ENCODE peak calls at places on chromosome X, in nine cellular contexts. U is HuH-7.5, Y is HCT116, H is HFF-Myc, Z is heart left ventricle, W is T-helper 9 cell, K is M059J, V is GM12865, L is left ventricle myocardium inferior. Q is an unnamed sample.

GRCh38 chrX:57528670-57529255 is 63.0 kb upstream of the ZXDB start:
- DNase-seq in U (no peak), Y (no peak), H (no peak), Z (no peak), W (no peak), K (peak; percentile 26), V (peak; percentile 17), L (no peak), Q (no peak)

GRCh38 chrX:45322382-45322781 is 121.7 kb upstream of the DIPK2B start:
- DNase-seq in U (no peak), Y (peak; percentile 51), H (peak; percentile 74), Z (no peak), W (no peak), K (peak; percentile 86), V (peak; percentile 0), L (no peak), Q (no peak)

GRCh38 chrX:129845616-129846190 is 2.0 kb upstream of the ZDHHC9 start:
- DNase-seq in U (no peak), Y (peak; percentile 51), H (no peak), Z (no peak), W (no peak), K (peak; percentile 41), V (no peak), L (no peak), Q (no peak)

GRCh38 chrX:52923781-52924241 is 26.7 kb downstream of the FAM156B start:
- DNase-seq in U (no peak), Y (no peak), H (no peak), Z (peak; percentile 64), W (no peak), K (peak; percentile 72), V (peak; percentile 79), L (peak; percentile 32), Q (peak; percentile 64)

GRCh38 chrX:130184857-130185256 is 13.1 kb downstream of the RAB33A start:
- DNase-seq in U (no peak), Y (no peak), H (no peak), Z (no peak), W (no peak), K (peak; percentile 41), V (no peak), L (no peak), Q (no peak)

GRCh38 chrX:40473460-40474204 is 107.1 kb upstream of the ATP6AP2 start:
- DNase-seq in U (no peak), Y (no peak), H (no peak), Z (no peak), W (no peak), K (no peak), V (no peak), L (no peak), Q (no peak)

GRCh38 chrX:103356023-103356798 is at the start of gene TCEAL9:
- DNase-seq in U (no peak), Y (peak; percentile 29), H (no peak), Z (peak; percentile 69), W (no peak), K (peak; percentile 85), V (peak; percentile 40), L (peak; percentile 42), Q (peak; percentile 37)

GRCh38 chrX:11667286-11667685 is 1.6 kb upstream of the ARHGAP6 start:
- DNase-seq in U (no peak), Y (no peak), H (no peak), Z (no peak), W (no peak), K (no peak), V (peak; percentile 11), L (no peak), Q (no peak)

GRCh38 chrX:76029385-76029784 is 143.5 kb upstream of the PBDC1 start:
- DNase-seq in U (no peak), Y (no peak), H (no peak), Z (no peak), W (no peak), K (no peak), V (no peak), L (no peak), Q (no peak)